ENCODE peak calls at places on chromosome 5, in four cellular contexts. One of them, this sample, is unnamed.

GRCh38 chr5:68182534-68182933 is 33.0 kb upstream of the PIK3R1 start:
- DNase-seq in OCI-LY7: no peak
- DNase-seq in amygdala: no peak
- DNase-seq in NT2/D1: no peak
- DNase-seq in this sample: no peak

GRCh38 chr5:165805756-165806155 is 2300.3 kb downstream of the MAT2B start:
- DNase-seq in OCI-LY7: no peak
- DNase-seq in NT2/D1: peak
- DNase-seq in amygdala: no peak
- DNase-seq in this sample: no peak

GRCh38 chr5:55421074-55421529 is 113.3 kb downstream of the MTREX start:
- DNase-seq in NT2/D1: no peak
- DNase-seq in amygdala: no peak
- DNase-seq in OCI-LY7: no peak
- DNase-seq in this sample: no peak

GRCh38 chr5:54551906-54552305 is 34.3 kb downstream of the SNX18 start:
- DNase-seq in OCI-LY7: no peak
- DNase-seq in amygdala: peak
- DNase-seq in NT2/D1: no peak
- DNase-seq in this sample: peak

GRCh38 chr5:167916706-167917105 is 374.7 kb upstream of the WWC1 start:
- DNase-seq in NT2/D1: no peak
- DNase-seq in OCI-LY7: no peak
- DNase-seq in amygdala: no peak
- DNase-seq in this sample: peak

GRCh38 chr5:62460578-62460983 is 48.0 kb downstream of the IPO11 start:
- DNase-seq in OCI-LY7: peak
- DNase-seq in NT2/D1: no peak
- DNase-seq in amygdala: no peak
- DNase-seq in this sample: no peak

GRCh38 chr5:81169924-81170323 is 63.2 kb upstream of the CKMT2 start:
- DNase-seq in OCI-LY7: no peak
- DNase-seq in amygdala: no peak
- DNase-seq in NT2/D1: no peak
- DNase-seq in this sample: no peak

GRCh38 chr5:168126606-168127005 is 164.8 kb upstream of the WWC1 start:
- DNase-seq in OCI-LY7: no peak
- DNase-seq in amygdala: no peak
- DNase-seq in NT2/D1: no peak
- DNase-seq in this sample: no peak

GRCh38 chr5:1011226-1011631 is 2.6 kb downstream of the NKD2 start:
- DNase-seq in NT2/D1: no peak
- DNase-seq in amygdala: no peak
- DNase-seq in OCI-LY7: peak
- DNase-seq in this sample: no peak

GRCh38 chr5:148828461-148829247 is 2.2 kb downstream of the ADRB2 start:
- DNase-seq in amygdala: no peak
- DNase-seq in OCI-LY7: peak
- DNase-seq in NT2/D1: no peak
- DNase-seq in this sample: no peak

GRCh38 chr5:57504357-57504756 is 21.7 kb upstream of the ACTBL2 start:
- DNase-seq in NT2/D1: no peak
- DNase-seq in OCI-LY7: no peak
- DNase-seq in amygdala: no peak
- DNase-seq in this sample: no peak

GRCh38 chr5:10760033-10760975 is 730 bp downstream of the DAP start:
- DNase-seq in amygdala: no peak
- DNase-seq in OCI-LY7: peak
- DNase-seq in NT2/D1: no peak
- DNase-seq in this sample: no peak

GRCh38 chr5:108028411-108028810 is 353.5 kb downstream of the FBXL17 start:
- DNase-seq in NT2/D1: no peak
- DNase-seq in amygdala: no peak
- DNase-seq in OCI-LY7: no peak
- DNase-seq in this sample: no peak

GRCh38 chr5:38889424-38889823 is 43.6 kb downstream of the OSMR start:
- DNase-seq in amygdala: no peak
- DNase-seq in NT2/D1: no peak
- DNase-seq in OCI-LY7: no peak
- DNase-seq in this sample: no peak

GRCh38 chr5:170642776-170643436 is 139.1 kb downstream of the KCNIP1 start:
- DNase-seq in amygdala: no peak
- DNase-seq in NT2/D1: no peak
- DNase-seq in OCI-LY7: no peak
- DNase-seq in this sample: no peak

GRCh38 chr5:1910081-1910760 is 27.5 kb upstream of the IRX4 start:
- DNase-seq in amygdala: no peak
- DNase-seq in OCI-LY7: no peak
- DNase-seq in NT2/D1: no peak
- DNase-seq in this sample: no peak

GRCh38 chr5:123785160-123786001 is 273.4 kb downstream of the CSNK1G3 start:
- DNase-seq in NT2/D1: no peak
- DNase-seq in OCI-LY7: no peak
- DNase-seq in amygdala: no peak
- DNase-seq in this sample: no peak

GRCh38 chr5:137214446-137215189 is 284.5 kb downstream of the SPOCK1 start:
- DNase-seq in NT2/D1: no peak
- DNase-seq in amygdala: no peak
- DNase-seq in OCI-LY7: no peak
- DNase-seq in this sample: no peak

GRCh38 chr5:105931782-105932489 is 1738.8 kb downstream of the EFNA5 start:
- DNase-seq in OCI-LY7: no peak
- DNase-seq in NT2/D1: no peak
- DNase-seq in amygdala: no peak
- DNase-seq in this sample: no peak

GRCh38 chr5:107582625-107583024 is 88.1 kb downstream of the EFNA5 start:
- DNase-seq in OCI-LY7: no peak
- DNase-seq in amygdala: no peak
- DNase-seq in NT2/D1: no peak
- DNase-seq in this sample: no peak

GRCh38 chr5:176157656-176158055 is 80.6 kb upstream of the SIMC1 start:
- DNase-seq in OCI-LY7: no peak
- DNase-seq in amygdala: no peak
- DNase-seq in NT2/D1: no peak
- DNase-seq in this sample: no peak

GRCh38 chr5:717143-717542 is 24.0 kb upstream of the TPPP start:
- DNase-seq in NT2/D1: no peak
- DNase-seq in amygdala: no peak
- DNase-seq in OCI-LY7: no peak
- DNase-seq in this sample: no peak

GRCh38 chr5:53069626-53070025 is 39.9 kb downstream of the MOCS2 start:
- DNase-seq in OCI-LY7: no peak
- DNase-seq in amygdala: no peak
- DNase-seq in NT2/D1: no peak
- DNase-seq in this sample: no peak

GRCh38 chr5:37735649-37736347 is 104.0 kb downstream of the GDNF start:
- DNase-seq in OCI-LY7: no peak
- DNase-seq in NT2/D1: no peak
- DNase-seq in amygdala: peak
- DNase-seq in this sample: peak

GRCh38 chr5:139746691-139747582 is 48.7 kb upstream of the PSD2 start:
- DNase-seq in OCI-LY7: peak
- DNase-seq in amygdala: no peak
- DNase-seq in NT2/D1: no peak
- DNase-seq in this sample: no peak

This sample was measured in anterior cingulate cortex.